ENCODE peak calls at places on chromosomes 4 and X, in eight cellular contexts. One of them, this sample, is unnamed.

GRCh38 chr4:129230836-129231235 is 134.9 kb downstream of the C4orf33 start:
- DNase-seq in colonic mucosa: no peak
- DNase-seq in epithelial cell of esophagus: no peak
- DNase-seq in fibroblast of the aortic adventitia: no peak
- DNase-seq in AG09309: no peak
- DNase-seq in SK-N-SH: no peak
- DNase-seq in left ventricle myocardium inferior: no peak
- DNase-seq in upper lobe of right lung: no peak
- DNase-seq in this sample: no peak

GRCh38 chr4:183362916-183363542 is 40.8 kb upstream of the CLDN24 start:
- DNase-seq in colonic mucosa: no peak
- DNase-seq in epithelial cell of esophagus: peak; percentile 63
- DNase-seq in fibroblast of the aortic adventitia: peak; percentile 16
- DNase-seq in AG09309: no peak
- DNase-seq in SK-N-SH: no peak
- DNase-seq in left ventricle myocardium inferior: no peak
- DNase-seq in upper lobe of right lung: no peak
- DNase-seq in this sample: no peak

GRCh38 chr4:103303011-103303410 is 104.9 kb upstream of the CENPE start:
- DNase-seq in colonic mucosa: no peak
- DNase-seq in epithelial cell of esophagus: peak; percentile 66
- DNase-seq in fibroblast of the aortic adventitia: no peak
- DNase-seq in AG09309: no peak
- DNase-seq in SK-N-SH: no peak
- DNase-seq in left ventricle myocardium inferior: no peak
- DNase-seq in upper lobe of right lung: no peak
- DNase-seq in this sample: no peak

GRCh38 chrX:119685225-119686066 is 7.5 kb downstream of the SEPTIN6 start:
- DNase-seq in colonic mucosa: no peak
- DNase-seq in epithelial cell of esophagus: no peak
- DNase-seq in fibroblast of the aortic adventitia: no peak
- DNase-seq in AG09309: no peak
- DNase-seq in SK-N-SH: no peak
- DNase-seq in left ventricle myocardium inferior: no peak
- DNase-seq in upper lobe of right lung: peak; percentile 56
- DNase-seq in this sample: no peak

GRCh38 chrX:148914783-148915182 is 414.4 kb downstream of the AFF2 start:
- DNase-seq in colonic mucosa: no peak
- DNase-seq in epithelial cell of esophagus: no peak
- DNase-seq in fibroblast of the aortic adventitia: no peak
- DNase-seq in AG09309: no peak
- DNase-seq in SK-N-SH: no peak
- DNase-seq in left ventricle myocardium inferior: no peak
- DNase-seq in upper lobe of right lung: no peak
- DNase-seq in this sample: no peak

GRCh38 chr4:56871357-56871993 is 36.2 kb upstream of the REST start:
- DNase-seq in colonic mucosa: no peak
- DNase-seq in epithelial cell of esophagus: no peak
- DNase-seq in fibroblast of the aortic adventitia: no peak
- DNase-seq in AG09309: no peak
- DNase-seq in SK-N-SH: peak; percentile 69
- DNase-seq in left ventricle myocardium inferior: no peak
- DNase-seq in upper lobe of right lung: no peak
- DNase-seq in this sample: no peak

GRCh38 chr4:108635070-108635655 is 14.8 kb downstream of the RPL34 start:
- DNase-seq in colonic mucosa: no peak
- DNase-seq in epithelial cell of esophagus: peak; percentile 24
- DNase-seq in fibroblast of the aortic adventitia: no peak
- DNase-seq in AG09309: no peak
- DNase-seq in SK-N-SH: no peak
- DNase-seq in left ventricle myocardium inferior: no peak
- DNase-seq in upper lobe of right lung: no peak
- DNase-seq in this sample: no peak

GRCh38 chr4:168221298-168221697 is 97.3 kb downstream of the DDX60 start:
- DNase-seq in colonic mucosa: no peak
- DNase-seq in epithelial cell of esophagus: peak; percentile 83
- DNase-seq in fibroblast of the aortic adventitia: peak; percentile 82
- DNase-seq in AG09309: peak; percentile 4
- DNase-seq in SK-N-SH: no peak
- DNase-seq in left ventricle myocardium inferior: no peak
- DNase-seq in upper lobe of right lung: no peak
- DNase-seq in this sample: no peak

GRCh38 chr4:79673321-79673720 is 265.3 kb upstream of the GK2 start:
- DNase-seq in colonic mucosa: no peak
- DNase-seq in epithelial cell of esophagus: no peak
- DNase-seq in fibroblast of the aortic adventitia: no peak
- DNase-seq in AG09309: no peak
- DNase-seq in SK-N-SH: no peak
- DNase-seq in left ventricle myocardium inferior: no peak
- DNase-seq in upper lobe of right lung: no peak
- DNase-seq in this sample: no peak

GRCh38 chr4:54837576-54838140 is 179.9 kb downstream of the KIT start:
- DNase-seq in colonic mucosa: no peak
- DNase-seq in epithelial cell of esophagus: peak; percentile 5
- DNase-seq in fibroblast of the aortic adventitia: no peak
- DNase-seq in AG09309: no peak
- DNase-seq in SK-N-SH: no peak
- DNase-seq in left ventricle myocardium inferior: no peak
- DNase-seq in upper lobe of right lung: no peak
- DNase-seq in this sample: no peak

GRCh38 chr4:160848901-160849735 is 1314.7 kb downstream of the FSTL5 start:
- DNase-seq in colonic mucosa: no peak
- DNase-seq in epithelial cell of esophagus: peak; percentile 36
- DNase-seq in fibroblast of the aortic adventitia: no peak
- DNase-seq in AG09309: no peak
- DNase-seq in SK-N-SH: no peak
- DNase-seq in left ventricle myocardium inferior: no peak
- DNase-seq in upper lobe of right lung: no peak
- DNase-seq in this sample: no peak

GRCh38 chrX:154791951-154792350 is 13.3 kb downstream of the MPP1 start:
- DNase-seq in colonic mucosa: no peak
- DNase-seq in epithelial cell of esophagus: no peak
- DNase-seq in fibroblast of the aortic adventitia: no peak
- DNase-seq in AG09309: no peak
- DNase-seq in SK-N-SH: no peak
- DNase-seq in left ventricle myocardium inferior: no peak
- DNase-seq in upper lobe of right lung: no peak
- DNase-seq in this sample: no peak

GRCh38 chrX:149453911-149454820 is 50.9 kb downstream of the IDS start:
- DNase-seq in colonic mucosa: no peak
- DNase-seq in epithelial cell of esophagus: peak; percentile 23
- DNase-seq in fibroblast of the aortic adventitia: peak; percentile 39
- DNase-seq in AG09309: no peak
- DNase-seq in SK-N-SH: no peak
- DNase-seq in left ventricle myocardium inferior: no peak
- DNase-seq in upper lobe of right lung: no peak
- DNase-seq in this sample: no peak

GRCh38 chr4:42555828-42556227 is 101.1 kb downstream of the ATP8A1 start:
- DNase-seq in colonic mucosa: no peak
- DNase-seq in epithelial cell of esophagus: peak; percentile 45
- DNase-seq in fibroblast of the aortic adventitia: peak; percentile 56
- DNase-seq in AG09309: no peak
- DNase-seq in SK-N-SH: no peak
- DNase-seq in left ventricle myocardium inferior: no peak
- DNase-seq in upper lobe of right lung: no peak
- DNase-seq in this sample: no peak

GRCh38 chr4:101851671-101852070 is 61.1 kb downstream of the BANK1 start:
- DNase-seq in colonic mucosa: no peak
- DNase-seq in epithelial cell of esophagus: no peak
- DNase-seq in fibroblast of the aortic adventitia: no peak
- DNase-seq in AG09309: no peak
- DNase-seq in SK-N-SH: no peak
- DNase-seq in left ventricle myocardium inferior: no peak
- DNase-seq in upper lobe of right lung: no peak
- DNase-seq in this sample: no peak

GRCh38 chr4:146488495-146489174 is 33.1 kb downstream of the SLC10A7 start:
- DNase-seq in colonic mucosa: no peak
- DNase-seq in epithelial cell of esophagus: no peak
- DNase-seq in fibroblast of the aortic adventitia: peak; percentile 13
- DNase-seq in AG09309: no peak
- DNase-seq in SK-N-SH: no peak
- DNase-seq in left ventricle myocardium inferior: no peak
- DNase-seq in upper lobe of right lung: no peak
- DNase-seq in this sample: no peak

GRCh38 chr4:30718889-30719252 is 1.3 kb upstream of the PCDH7 start:
- DNase-seq in colonic mucosa: no peak
- DNase-seq in epithelial cell of esophagus: peak; percentile 50
- DNase-seq in fibroblast of the aortic adventitia: peak; percentile 32
- DNase-seq in AG09309: no peak
- DNase-seq in SK-N-SH: peak; percentile 20
- DNase-seq in left ventricle myocardium inferior: no peak
- DNase-seq in upper lobe of right lung: no peak
- DNase-seq in this sample: no peak

GRCh38 chr4:169976951-169977350 is 49.2 kb downstream of the MFAP3L start:
- DNase-seq in colonic mucosa: no peak
- DNase-seq in epithelial cell of esophagus: no peak
- DNase-seq in fibroblast of the aortic adventitia: peak; percentile 13
- DNase-seq in AG09309: no peak
- DNase-seq in SK-N-SH: no peak
- DNase-seq in left ventricle myocardium inferior: no peak
- DNase-seq in upper lobe of right lung: no peak
- DNase-seq in this sample: no peak

GRCh38 chr4:178296669-178297068 is 854.4 kb upstream of the AGA start:
- DNase-seq in colonic mucosa: no peak
- DNase-seq in epithelial cell of esophagus: no peak
- DNase-seq in fibroblast of the aortic adventitia: no peak
- DNase-seq in AG09309: no peak
- DNase-seq in SK-N-SH: no peak
- DNase-seq in left ventricle myocardium inferior: no peak
- DNase-seq in upper lobe of right lung: no peak
- DNase-seq in this sample: no peak

GRCh38 chrX:19975862-19976261 is 15.0 kb downstream of the BCLAF3 start:
- DNase-seq in colonic mucosa: peak; percentile 22
- DNase-seq in epithelial cell of esophagus: no peak
- DNase-seq in fibroblast of the aortic adventitia: no peak
- DNase-seq in AG09309: no peak
- DNase-seq in SK-N-SH: no peak
- DNase-seq in left ventricle myocardium inferior: no peak
- DNase-seq in upper lobe of right lung: no peak
- DNase-seq in this sample: no peak

GRCh38 chr4:62324215-62324614 is 1124.1 kb downstream of the ADGRL3 start:
- DNase-seq in colonic mucosa: no peak
- DNase-seq in epithelial cell of esophagus: no peak
- DNase-seq in fibroblast of the aortic adventitia: no peak
- DNase-seq in AG09309: no peak
- DNase-seq in SK-N-SH: no peak
- DNase-seq in left ventricle myocardium inferior: peak; percentile 29
- DNase-seq in upper lobe of right lung: no peak
- DNase-seq in this sample: no peak

GRCh38 chr4:177964693-177965168 is 522.5 kb upstream of the AGA start:
- DNase-seq in colonic mucosa: no peak
- DNase-seq in epithelial cell of esophagus: no peak
- DNase-seq in fibroblast of the aortic adventitia: peak; percentile 16
- DNase-seq in AG09309: no peak
- DNase-seq in SK-N-SH: no peak
- DNase-seq in left ventricle myocardium inferior: no peak
- DNase-seq in upper lobe of right lung: no peak
- DNase-seq in this sample: peak; percentile 64

GRCh38 chr4:141134051-141134450 is 782 bp upstream of the RNF150 start:
- DNase-seq in colonic mucosa: no peak
- DNase-seq in epithelial cell of esophagus: no peak
- DNase-seq in fibroblast of the aortic adventitia: no peak
- DNase-seq in AG09309: no peak
- DNase-seq in SK-N-SH: peak; percentile 22
- DNase-seq in left ventricle myocardium inferior: no peak
- DNase-seq in upper lobe of right lung: no peak
- DNase-seq in this sample: no peak
- TF ChIP-seq CTCF in colonic mucosa: no peak
- TF ChIP-seq CTCF in epithelial cell of esophagus: no peak
- TF ChIP-seq CTCF in fibroblast of the aortic adventitia: no peak
- TF ChIP-seq CTCF in AG09309: peak; percentile 22
- TF ChIP-seq CTCF in SK-N-SH: no peak
- TF ChIP-seq CTCF in left ventricle myocardium inferior: no peak
- TF ChIP-seq CTCF in upper lobe of right lung: no peak
- TF ChIP-seq CTCF in this sample: no peak

DNA sequence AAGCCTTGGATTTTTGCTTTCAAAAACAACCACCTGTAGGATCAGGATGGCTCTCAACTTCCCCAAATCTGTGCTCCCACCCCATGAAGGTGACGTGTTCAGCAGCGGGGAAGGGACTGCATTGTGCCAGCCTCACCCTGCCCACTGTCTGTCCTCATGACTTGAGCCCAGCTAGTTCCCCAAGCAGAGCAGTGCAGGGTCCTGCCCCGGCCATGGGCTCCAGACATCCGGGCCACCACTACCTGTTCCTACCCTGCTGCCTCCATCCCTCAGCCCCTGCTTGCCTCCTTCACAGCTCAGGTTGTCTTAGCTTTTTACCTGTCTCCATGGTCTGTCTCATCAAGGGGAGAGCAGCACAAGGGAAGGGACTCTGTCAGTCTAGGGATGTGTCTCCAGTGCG is 11.4 kb upstream of the MAP9 start:
- DNase-seq in colonic mucosa: no peak
- DNase-seq in epithelial cell of esophagus: no peak
- DNase-seq in fibroblast of the aortic adventitia: no peak
- DNase-seq in AG09309: no peak
- DNase-seq in SK-N-SH: no peak
- DNase-seq in left ventricle myocardium inferior: no peak
- DNase-seq in upper lobe of right lung: no peak
- DNase-seq in this sample: no peak
- H3K4me3 ChIP-seq in colonic mucosa: no peak overlapping the region
- H3K4me3 ChIP-seq in epithelial cell of esophagus: no peak overlapping the region
- H3K4me3 ChIP-seq in fibroblast of the aortic adventitia: no peak overlapping the region
- H3K4me3 ChIP-seq in AG09309: no peak overlapping the region
- H3K4me3 ChIP-seq in SK-N-SH: no peak overlapping the region
- H3K4me3 ChIP-seq in left ventricle myocardium inferior: no peak overlapping the region
- H3K4me3 ChIP-seq in upper lobe of right lung: no peak overlapping the region
- H3K4me3 ChIP-seq in this sample: no peak overlapping the region

GRCh38 chr4:17332483-17332882 is 179.4 kb downstream of the QDPR start:
- DNase-seq in colonic mucosa: no peak
- DNase-seq in epithelial cell of esophagus: no peak
- DNase-seq in fibroblast of the aortic adventitia: no peak
- DNase-seq in AG09309: no peak
- DNase-seq in SK-N-SH: no peak
- DNase-seq in left ventricle myocardium inferior: no peak
- DNase-seq in upper lobe of right lung: no peak
- DNase-seq in this sample: no peak
- TF ChIP-seq CTCF in colonic mucosa: no peak
- TF ChIP-seq CTCF in epithelial cell of esophagus: no peak
- TF ChIP-seq CTCF in fibroblast of the aortic adventitia: no peak
- TF ChIP-seq CTCF in AG09309: no peak
- TF ChIP-seq CTCF in SK-N-SH: no peak
- TF ChIP-seq CTCF in left ventricle myocardium inferior: no peak
- TF ChIP-seq CTCF in upper lobe of right lung: no peak
- TF ChIP-seq CTCF in this sample: no peak

DNA sequence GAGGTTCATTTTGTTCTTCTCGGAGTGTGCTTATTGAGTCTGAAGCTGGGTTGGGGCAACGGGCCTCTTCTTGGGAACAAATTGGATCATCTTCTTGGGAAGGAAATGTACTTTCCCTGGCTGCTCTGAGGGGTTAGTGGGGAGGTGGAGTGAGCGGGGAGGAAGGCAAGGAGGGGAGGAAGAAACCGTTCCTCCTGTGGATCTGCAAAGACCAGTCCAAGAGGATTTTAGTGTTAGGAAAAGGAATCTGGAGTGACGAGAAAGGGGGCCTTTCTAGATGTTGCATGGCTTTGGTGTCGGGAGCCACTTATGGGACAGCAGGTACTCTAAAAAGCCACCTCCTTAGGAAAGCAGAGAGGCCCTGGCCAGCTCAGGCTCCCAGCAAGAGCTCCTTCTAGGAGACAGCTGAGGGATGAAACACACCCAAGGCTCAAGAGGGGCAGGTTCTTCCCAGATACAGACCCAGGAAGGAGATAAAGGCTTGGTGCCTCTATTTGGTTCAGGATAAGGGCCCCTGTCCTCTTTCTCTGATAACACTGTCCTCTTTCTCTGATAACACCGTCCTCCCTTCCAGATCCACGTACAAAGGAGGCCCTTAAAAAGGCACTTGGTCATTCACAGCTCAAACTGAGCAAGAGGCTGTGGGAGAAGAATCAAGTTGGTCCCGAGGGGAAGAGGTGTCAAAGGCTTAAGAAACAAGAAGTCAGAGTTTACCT is 451 bp downstream of the SOD3 start:
- DNase-seq in colonic mucosa: no peak
- DNase-seq in epithelial cell of esophagus: no peak
- DNase-seq in fibroblast of the aortic adventitia: peak; percentile 23
- DNase-seq in AG09309: no peak
- DNase-seq in SK-N-SH: no peak
- DNase-seq in left ventricle myocardium inferior: no peak
- DNase-seq in upper lobe of right lung: no peak
- DNase-seq in this sample: no peak
- H3K4me3 ChIP-seq in colonic mucosa: peak overlapping the region; percentile 31
- H3K4me3 ChIP-seq in epithelial cell of esophagus: no peak overlapping the region
- H3K4me3 ChIP-seq in fibroblast of the aortic adventitia: peak overlapping the region; percentile 63
- H3K4me3 ChIP-seq in AG09309: peak overlapping the region; percentile 41
- H3K4me3 ChIP-seq in SK-N-SH: peak overlapping the region; percentile 46
- H3K4me3 ChIP-seq in left ventricle myocardium inferior: peak overlapping the region; percentile 59
- H3K4me3 ChIP-seq in upper lobe of right lung: peak overlapping the region; percentile 53
- H3K4me3 ChIP-seq in this sample: peak overlapping the region; percentile 55